ENCODE peak calls at places on chromosomes 6 and 20, in four cellular contexts. J is hepatocyte, Z is lower leg skin, F is transverse colon. A is an unnamed sample.

GRCh38 chr6:193773-194310 is 98.4 kb upstream of the DUSP22 start:
- DNase-seq in J (no peak), Z (peak), F (no peak), A (no peak)

GRCh38 chr6:96391776-96392175 is 129.8 kb upstream of the UFL1 start:
- DNase-seq in J (peak), Z (no peak), F (peak), A (no peak)

GRCh38 chr20:23115823-23116222 is 29.7 kb upstream of the CD93 start:
- DNase-seq in J (no peak), Z (no peak), F (no peak), A (peak)

GRCh38 chr6:123945386-123945785 is 141.7 kb downstream of the NKAIN2 start:
- DNase-seq in J (no peak), Z (no peak), F (no peak), A (no peak)

GRCh38 chr6:79100304-79100703 is 22.2 kb upstream of the PHIP start:
- DNase-seq in J (no peak), Z (no peak), F (no peak), A (no peak)

GRCh38 chr20:52937701-52938100 is 34.5 kb upstream of the TSHZ2 start:
- DNase-seq in J (no peak), Z (no peak), F (no peak), A (peak)

GRCh38 chr20:2892376-2892775 is 19.1 kb downstream of the PTPRA start:
- DNase-seq in J (no peak), Z (no peak), F (peak), A (no peak)

GRCh38 chr20:38804682-38805501 is 605 bp upstream of the PPP1R16B start:
- DNase-seq in J (no peak), Z (peak), F (peak), A (no peak)

GRCh38 chr6:116369540-116370327 is 1.0 kb upstream of the DSE start:
- DNase-seq in J (no peak), Z (no peak), F (no peak), A (no peak)

GRCh38 chr20:17992224-17992637 is 23.4 kb downstream of the MGME1 start:
- DNase-seq in J (no peak), Z (no peak), F (no peak), A (no peak)

GRCh38 chr6:107293421-107293820 is 165.9 kb downstream of the PDSS2 start:
- DNase-seq in J (no peak), Z (no peak), F (no peak), A (no peak)

GRCh38 chr6:10140824-10141223 is 274.1 kb downstream of the TFAP2A start:
- DNase-seq in J (no peak), Z (no peak), F (no peak), A (no peak)

GRCh38 chr6:57173056-57173885 is 1.1 kb downstream of the BAG2 start:
- DNase-seq in J (peak), Z (no peak), F (peak), A (no peak)

GRCh38 chr6:151448623-151449022 is 3.3 kb downstream of the RMND1 start:
- DNase-seq in J (no peak), Z (no peak), F (no peak), A (no peak)

GRCh38 chr6:26240157-26240980 is 124.6 kb upstream of the BTN3A2 start:
- DNase-seq in J (peak), Z (peak), F (peak), A (peak)

GRCh38 chr20:2706688-2707352 is 14.2 kb downstream of the EBF4 start:
- DNase-seq in J (no peak), Z (no peak), F (no peak), A (no peak)

GRCh38 chr6:154907293-154907692 is 87.8 kb upstream of the TIAM2 start:
- DNase-seq in J (no peak), Z (peak), F (no peak), A (peak)

GRCh38 chr6:36753671-36754485 is 56.3 kb downstream of the RAB44 start:
- DNase-seq in J (no peak), Z (no peak), F (no peak), A (no peak)

GRCh38 chr6:128280066-128280465 is 240.3 kb downstream of the PTPRK start:
- DNase-seq in J (no peak), Z (no peak), F (no peak), A (no peak)

GRCh38 chr6:30725713-30726505 is 5.8 kb downstream of the TUBB start:
- DNase-seq in J (no peak), Z (no peak), F (no peak), A (peak)

DNA sequence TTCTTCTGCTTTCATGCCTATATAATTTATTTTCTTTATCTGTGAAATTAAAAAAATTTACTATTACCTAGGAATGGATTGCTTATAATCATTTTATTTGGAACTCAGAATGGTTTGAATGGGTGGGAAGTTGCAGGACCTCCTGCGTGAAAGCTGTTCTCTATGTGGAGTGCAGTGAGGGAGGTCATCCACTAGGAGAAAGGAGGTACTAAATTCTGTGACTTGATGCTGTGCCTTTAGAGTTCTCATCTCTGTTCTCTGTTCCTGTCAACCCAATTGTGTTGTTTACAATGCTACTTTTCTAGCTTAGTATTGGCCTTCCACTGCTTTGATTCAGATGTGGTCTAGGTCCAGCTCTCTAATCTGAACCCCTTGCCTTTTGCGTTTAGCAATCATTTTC is 65.0 kb upstream of the HIVEP1 start:
- DNase-seq in J (no peak), Z (no peak), F (no peak), A (no peak)
- TF ChIP-seq CTCF in J (no peak), Z (no peak), F (no peak), A (peak)

DNA sequence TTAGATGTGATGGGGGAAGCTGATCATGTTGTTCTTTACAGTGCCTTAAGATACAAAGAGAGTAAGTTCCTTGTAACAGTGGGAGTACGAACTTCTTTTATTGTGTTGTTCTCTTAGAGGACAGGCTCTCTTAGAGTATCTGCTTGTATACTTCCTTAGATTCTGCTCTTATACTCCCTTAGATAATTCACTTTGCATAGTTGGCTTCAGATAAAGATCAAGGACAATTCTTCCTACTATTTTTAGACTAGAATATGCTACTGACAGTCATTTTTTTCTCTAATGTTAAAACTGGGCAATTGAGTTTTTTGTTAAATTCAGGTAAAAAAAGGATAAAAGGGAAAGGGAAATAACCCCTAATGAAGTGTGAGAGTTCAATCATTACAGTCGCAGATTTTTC is 138.7 kb downstream of the MYB start:
- DNase-seq in J (no peak), Z (no peak), F (no peak), A (no peak)
- H3K4me3 ChIP-seq in J (no peak), Z (no peak), F (no peak), A (no peak)

DNA sequence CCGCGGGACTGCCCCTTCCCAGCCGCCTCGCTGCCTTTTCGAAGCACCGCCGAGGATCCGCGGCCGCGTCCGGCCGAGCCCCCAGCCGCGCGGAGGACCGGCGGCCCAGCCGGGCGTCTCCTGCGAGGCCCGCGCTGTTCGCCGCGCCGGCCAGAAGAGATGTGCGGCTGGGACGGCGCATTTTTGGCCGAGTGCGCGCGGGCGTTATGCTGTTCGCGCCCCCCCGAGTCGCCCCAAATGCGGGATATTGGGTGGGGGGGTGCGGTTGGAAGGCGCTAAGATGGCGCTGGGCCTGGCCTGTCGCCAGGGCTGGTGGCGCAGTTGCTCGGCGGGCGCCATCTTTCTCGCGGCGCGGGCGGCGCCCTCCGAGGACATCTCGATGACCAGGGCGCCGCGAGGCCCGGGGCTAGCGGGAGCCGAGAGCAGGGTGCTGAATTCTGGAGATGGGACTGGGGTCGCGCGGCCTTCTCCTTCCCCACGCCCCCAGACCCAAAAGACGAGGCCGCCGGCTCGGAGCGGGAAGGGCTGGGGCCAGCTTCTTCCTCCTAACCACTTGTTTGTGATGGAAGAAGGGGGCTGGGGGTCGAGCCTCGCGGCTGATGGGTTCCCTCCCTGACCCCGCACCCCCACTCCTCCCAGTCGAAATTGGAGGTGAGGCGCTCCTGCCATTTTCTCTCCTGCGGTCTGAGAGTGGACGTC is 1.5 kb downstream of the BICRAL start:
- DNase-seq in J (peak), Z (peak), F (peak), A (peak)
- TF ChIP-seq CTCF in J (no peak), Z (no peak), F (no peak), A (no peak)

DNA sequence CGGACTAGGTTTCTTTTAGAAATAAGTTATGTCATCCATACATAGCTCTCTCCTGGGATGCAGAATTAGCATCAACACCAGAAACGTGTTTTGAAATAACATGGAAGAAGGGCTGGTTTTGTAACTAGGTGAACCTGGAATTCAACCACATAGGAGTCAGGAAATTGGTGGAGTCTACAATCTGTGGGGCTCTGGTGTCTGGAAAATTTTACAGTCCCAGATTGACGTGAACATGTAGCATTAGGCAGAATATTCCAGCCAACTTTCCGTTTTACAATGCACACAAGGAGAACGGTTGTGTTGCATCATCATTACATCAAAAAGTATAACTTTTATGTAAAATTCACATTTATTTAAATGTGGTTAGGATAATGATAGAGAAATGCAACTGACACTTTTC is 1.9 kb downstream of the KCNQ5 start:
- DNase-seq in J (no peak), Z (no peak), F (no peak), A (no peak)
- H3K4me3 ChIP-seq in J (no peak), Z (no peak), F (no peak), A (peak)